ENCODE peak calls at places on chromosomes 13 and 19, in nine cellular contexts. X is skeletal muscle cell, I is fibroblast of lung, D is tibial artery, U is Right ventricle myocardium superior, M is posterior cingulate gyrus, O is PC-3, L is neuronal stem cell, A is astrocyte of the spinal cord. Y is an unnamed sample.

GRCh38 chr13:40922437-40923040 is 96.6 kb downstream of the ELF1 start:
- DNase-seq in X (no peak), I (no peak), D (no peak), U (no peak), M (no peak), O (no peak), L (peak), A (no peak), Y (no peak)

GRCh38 chr13:78660130-78660857 is 1.3 kb upstream of the OBI1 start:
- DNase-seq in X (no peak), I (peak), D (peak), U (peak), M (no peak), O (no peak), L (no peak), A (no peak), Y (no peak)

GRCh38 chr13:99124046-99124400 is 76.6 kb upstream of the UBAC2 start:
- DNase-seq in X (no peak), I (no peak), D (no peak), U (no peak), M (no peak), O (no peak), L (no peak), A (no peak), Y (no peak)

GRCh38 chr19:50739132-50739746 is 16.1 kb downstream of the CLEC11A start:
- DNase-seq in X (no peak), I (no peak), D (no peak), U (no peak), M (peak), O (no peak), L (no peak), A (no peak), Y (no peak)

GRCh38 chr13:101493541-101493940 is 41.1 kb downstream of the ITGBL1 start:
- DNase-seq in X (no peak), I (no peak), D (no peak), U (no peak), M (no peak), O (no peak), L (no peak), A (no peak), Y (no peak)

GRCh38 chr19:30222993-30223865 is 149.0 kb upstream of the ZNF536 start:
- DNase-seq in X (no peak), I (no peak), D (no peak), U (no peak), M (no peak), O (no peak), L (no peak), A (no peak), Y (no peak)

GRCh38 chr13:38530492-38530891 is 156.4 kb upstream of the FREM2 start:
- DNase-seq in X (no peak), I (peak), D (no peak), U (no peak), M (no peak), O (peak), L (no peak), A (peak), Y (peak)

GRCh38 chr19:41784337-41785239 is 11.8 kb upstream of the CEACAM3 start:
- DNase-seq in X (no peak), I (no peak), D (no peak), U (no peak), M (no peak), O (no peak), L (no peak), A (no peak), Y (no peak)

GRCh38 chr19:58516964-58517833 is 2.4 kb downstream of the ZBTB45 start:
- DNase-seq in X (no peak), I (no peak), D (no peak), U (no peak), M (peak), O (no peak), L (no peak), A (no peak), Y (no peak)

GRCh38 chr19:9427941-9428340 is 7.4 kb downstream of the ZNF266 start:
- DNase-seq in X (no peak), I (no peak), D (no peak), U (no peak), M (no peak), O (no peak), L (no peak), A (no peak), Y (no peak)

GRCh38 chr13:51148952-51149573 is 38.0 kb upstream of the C13orf42 start:
- DNase-seq in X (peak), I (peak), D (no peak), U (no peak), M (peak), O (peak), L (peak), A (peak), Y (peak)

GRCh38 chr19:19081642-19082151 is 17.9 kb downstream of the SLC25A42 start:
- DNase-seq in X (no peak), I (peak), D (no peak), U (peak), M (no peak), O (no peak), L (no peak), A (no peak), Y (no peak)